ENCODE peak calls at places on chromosomes 1 and 21, in four cellular contexts. Z is prostate gland, Y is Panc1, J is tibial nerve. M is an unnamed sample.
A peak's percentile ranks its signal among the peaks of the same experiment; 100 is the strongest.

GRCh38 chr1:178267646-178268094 is 173.8 kb downstream of the RASAL2 start:
- DNase-seq in Z (no peak), Y (no peak), J (no peak), M (no peak)

GRCh38 chr1:218882454-218882853 is 291.2 kb upstream of the LYPLAL1 start:
- DNase-seq in J (no peak), Y (no peak), Z (no peak), M (no peak)

GRCh38 chr1:148315081-148315811 is 163.2 kb upstream of the NBPF11 start:
- DNase-seq in Z (no peak), Y (no peak), J (no peak), M (no peak)

GRCh38 chr1:230279583-230279945 is 146.6 kb downstream of the PGBD5 start:
- DNase-seq in Z (no peak), J (no peak), Y (no peak), M (no peak)

GRCh38 chr1:59128784-59129227 is 168.1 kb upstream of the FGGY start:
- DNase-seq in Z (no peak), Y (no peak), J (no peak), M (no peak)

GRCh38 chr21:39525601-39526000 is 73.8 kb downstream of the SH3BGR start:
- DNase-seq in Z (no peak), Y (no peak), J (no peak), M (no peak)

GRCh38 chr21:46253610-46254124 is 25.1 kb upstream of the LSS start:
- DNase-seq in Y (no peak), J (no peak), Z (no peak), M (peak; percentile 52)

GRCh38 chr1:94672934-94673333 is 131.4 kb upstream of the F3 start:
- DNase-seq in Y (no peak), J (no peak), Z (no peak), M (no peak)

GRCh38 chr21:46093668-46094400 is 4.1 kb upstream of the COL6A2 start:
- DNase-seq in Y (no peak), J (no peak), Z (peak; percentile 2), M (no peak)

GRCh38 chr1:92118826-92119225 is 38.7 kb downstream of the BTBD8 start:
- DNase-seq in Z (no peak), Y (no peak), J (no peak), M (no peak)

GRCh38 chr1:119226880-119227279 is 86.4 kb upstream of the WARS2 start:
- DNase-seq in Z (no peak), Y (no peak), J (no peak), M (no peak)

GRCh38 chr1:235023197-235024044 is 105.2 kb downstream of the TOMM20 start:
- DNase-seq in Z (no peak), J (no peak), Y (no peak), M (no peak)

GRCh38 chr1:181646723-181647122 is 163.4 kb downstream of the CACNA1E start:
- DNase-seq in J (no peak), Z (no peak), Y (no peak), M (no peak)

GRCh38 chr1:15038232-15039016 is 115.1 kb upstream of the TMEM51 start:
- DNase-seq in J (no peak), Z (no peak), Y (peak; percentile 42), M (no peak)